ENCODE peak calls at places on chromosomes 2 and 18, in six cellular contexts. R is K562, Z is GM23338, Y is H1, F is WTC11, L is HepG2. M is an unnamed sample.
A peak's percentile ranks its signal among the peaks of the same experiment; 100 is the strongest.

GRCh38 chr18:73688851-73689659 is 458.6 kb downstream of the FBXO15 start:
- DNase-seq in F (no peak), Y (no peak), R (no peak), L (no peak), Z (peak; percentile 59), M (peak; percentile 20)

GRCh38 chr2:119910566-119910965 is 102.3 kb upstream of the EPB41L5 start:
- DNase-seq in Z (no peak), L (no peak), F (no peak), R (no peak), Y (no peak), M (no peak)

GRCh38 chr2:227280895-227281294 is 44.2 kb upstream of the MFF start:
- DNase-seq in Y (no peak), R (no peak), L (no peak), F (no peak), Z (no peak), M (no peak)

GRCh38 chr18:13611058-13611615 is 115.2 kb downstream of the FAM210A start:
- DNase-seq in F (no peak), Y (no peak), L (no peak), R (no peak), Z (peak; percentile 28), M (no peak)

GRCh38 chr2:10028988-10029874 is 14.1 kb upstream of the KLF11 start:
- DNase-seq in Y (no peak), R (peak; percentile 92), F (peak; percentile 52), Z (peak; percentile 72), L (no peak), M (no peak)

GRCh38 chr2:105581568-105581944 is 163.2 kb upstream of the NCK2 start:
- DNase-seq in Y (no peak), R (no peak), F (no peak), Z (no peak), L (no peak), M (no peak)

GRCh38 chr2:152446213-152446612 is 111.2 kb downstream of the FMNL2 start:
- DNase-seq in Y (no peak), F (no peak), L (no peak), R (no peak), Z (no peak), M (no peak)

GRCh38 chr2:204337638-204338037 is 207.6 kb upstream of the PARD3B start:
- DNase-seq in Z (no peak), R (no peak), Y (no peak), F (no peak), L (no peak), M (no peak)

GRCh38 chr2:1738646-1739302 is 5.5 kb downstream of the PXDN start:
- DNase-seq in F (no peak), L (no peak), Z (no peak), Y (no peak), R (no peak), M (no peak)

GRCh38 chr2:128269358-128270305 is 49.0 kb downstream of the HS6ST1 start:
- DNase-seq in F (no peak), L (no peak), Z (no peak), Y (no peak), R (no peak), M (no peak)

GRCh38 chr2:62845256-62845655 is 139.7 kb downstream of the EHBP1 start:
- DNase-seq in L (no peak), Z (no peak), F (no peak), R (no peak), Y (no peak), M (no peak)

GRCh38 chr2:197306024-197306690 is 4.4 kb downstream of the ANKRD44 start:
- DNase-seq in Z (no peak), Y (no peak), R (no peak), L (no peak), F (no peak), M (no peak)

GRCh38 chr2:112959109-112959591 is 18.7 kb upstream of the IL36G start:
- DNase-seq in Y (peak; percentile 61), R (peak; percentile 55), Z (peak; percentile 74), L (peak; percentile 23), F (peak; percentile 49), M (no peak)

GRCh38 chr2:232900811-232901701 is 31.0 kb downstream of the SNORC start:
- DNase-seq in R (no peak), F (no peak), Z (peak; percentile 66), Y (no peak), L (no peak), M (no peak)

GRCh38 chr2:240048237-240048636 is 5.1 kb downstream of the OR6B3 start:
- DNase-seq in Y (no peak), R (no peak), F (no peak), Z (no peak), L (no peak), M (no peak)

GRCh38 chr2:129865976-129866375 is 113.5 kb upstream of the RAB6C start:
- DNase-seq in Y (no peak), F (no peak), L (no peak), Z (no peak), R (no peak), M (no peak)

GRCh38 chr2:232891621-232892071 is 21.6 kb downstream of the SNORC start:
- DNase-seq in F (no peak), L (no peak), R (no peak), Z (no peak), Y (no peak), M (no peak)

GRCh38 chr2:235000426-235001236 is 48.8 kb downstream of the SH3BP4 start:
- DNase-seq in F (no peak), L (peak; percentile 90), Y (no peak), R (no peak), Z (no peak), M (no peak)

GRCh38 chr2:152471499-152471898 is 136.5 kb downstream of the FMNL2 start:
- DNase-seq in F (no peak), Y (peak; percentile 22), Z (no peak), R (no peak), L (no peak), M (no peak)

GRCh38 chr2:3605013-3605961 is 10.4 kb downstream of the COLEC11 start:
- DNase-seq in Z (peak; percentile 24), L (peak; percentile 83), F (peak; percentile 81), Y (peak; percentile 39), R (peak; percentile 89), M (no peak)
- TF ChIP-seq CREB1 in Z (no peak), L (no peak), F (no peak), Y (no peak), R (no peak), M (no peak)

GRCh38 chr2:85161626-85161960 is 28.4 kb downstream of the TCF7L1 start:
- DNase-seq in Z (no peak), Y (no peak), R (no peak), L (no peak), F (no peak), M (no peak)
- TF ChIP-seq CREB1 in Z (no peak), Y (no peak), R (no peak), L (no peak), F (no peak), M (no peak)

GRCh38 chr18:135045-135444 is 23.3 kb upstream of the USP14 start:
- DNase-seq in Y (no peak), R (no peak), Z (no peak), F (no peak), L (no peak), M (no peak)
- TF ChIP-seq CREB1 in Y (no peak), R (no peak), Z (no peak), F (no peak), L (no peak), M (no peak)

GRCh38 chr18:24658302-24658701 is 197.9 kb downstream of the HRH4 start:
- DNase-seq in R (no peak), F (no peak), L (no peak), Z (no peak), Y (no peak), M (no peak)

GRCh38 chr18:24656571-24656971 is 196.1 kb downstream of the HRH4 start:
- DNase-seq in F (no peak), Y (no peak), L (no peak), R (no peak), Z (no peak), M (no peak)

GRCh38 chr18:24656044-24656443 is 195.6 kb downstream of the HRH4 start:
- DNase-seq in Z (no peak), R (no peak), F (no peak), Y (no peak), L (no peak), M (no peak)

GRCh38 chr18:24659837-24660720 is 199.6 kb downstream of the HRH4 start:
- DNase-seq in R (no peak), L (no peak), F (no peak), Z (no peak), Y (no peak), M (no peak)

DNA sequence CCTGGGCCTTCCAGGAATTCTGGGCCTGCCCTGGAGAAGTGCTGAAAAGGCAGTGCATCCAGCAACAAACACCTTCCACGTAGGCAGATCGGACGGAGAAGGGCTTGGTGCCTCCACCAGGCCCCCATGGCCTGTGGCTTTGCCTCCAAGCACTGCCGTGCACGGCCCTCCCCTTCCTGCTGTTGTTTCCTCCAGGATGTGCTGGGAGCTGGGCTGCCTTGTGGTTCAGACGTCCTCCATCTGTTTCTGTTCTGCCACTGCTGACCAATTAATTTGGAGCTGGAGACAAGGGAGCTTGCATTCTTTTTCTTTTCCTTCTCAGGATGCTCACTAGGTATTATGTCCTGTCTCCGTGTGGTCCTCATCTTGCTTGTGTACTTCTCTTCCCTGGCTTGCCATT is 197.0 kb downstream of the HRH4 start:
- DNase-seq in F (no peak), Z (no peak), R (no peak), L (no peak), Y (no peak), M (no peak)
- TF ChIP-seq CREB1 in F (no peak), Z (no peak), R (no peak), L (no peak), Y (no peak), M (no peak)

DNA sequence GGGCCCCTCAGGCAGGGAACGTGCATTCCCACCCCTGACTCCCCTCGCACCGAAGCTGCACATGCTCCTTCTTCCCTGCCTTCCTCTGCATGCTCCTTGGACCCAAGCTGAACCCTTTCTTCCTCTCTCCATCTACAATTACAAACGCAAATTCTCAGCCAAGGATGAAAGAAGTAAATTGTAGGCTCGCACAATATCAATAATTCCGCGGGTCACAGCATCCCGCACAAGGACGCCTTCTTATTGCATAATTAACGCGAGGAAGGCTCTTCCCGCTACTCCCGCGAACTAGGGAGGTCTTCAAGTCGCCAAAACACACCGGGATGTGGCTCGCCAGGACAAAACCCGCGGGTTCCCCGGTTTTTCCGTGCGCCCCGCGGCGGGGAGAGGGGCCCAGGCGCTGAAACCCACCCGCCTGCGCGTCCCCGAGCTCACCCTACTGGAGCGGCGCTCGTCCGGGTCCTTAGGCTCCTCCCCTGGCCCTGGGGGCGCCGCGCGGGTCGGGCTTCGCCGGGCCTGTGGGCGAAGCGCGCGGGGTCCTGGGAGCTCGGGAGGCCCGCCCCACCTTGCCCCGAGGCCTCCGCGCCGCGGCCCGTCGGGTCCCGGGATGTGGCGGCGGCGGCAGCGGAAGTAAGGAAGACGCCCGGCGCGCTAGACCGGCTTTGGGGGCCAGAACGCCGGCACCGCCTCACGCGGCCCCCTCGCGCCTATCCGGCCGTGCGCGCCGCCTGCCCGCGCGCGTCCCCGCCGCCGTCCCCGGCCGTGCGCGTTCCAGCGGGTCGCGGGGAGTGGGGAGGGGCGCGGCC is at the start of gene CHST10:
- DNase-seq in Y (peak; percentile 73), R (peak; percentile 91), F (peak; percentile 58), L (peak; percentile 42), Z (peak; percentile 73), M (no peak)
- TF ChIP-seq CREB1 in Y (no peak), R (no peak), F (no peak), L (no peak), Z (no peak), M (no peak)

GRCh38 chr2:132676999-132677398 is 7.0 kb upstream of the LYPD1 start:
- DNase-seq in Z (no peak), F (no peak), L (no peak), R (no peak), Y (no peak), M (no peak)
- TF ChIP-seq CREB1 in Z (no peak), F (no peak), L (no peak), R (no peak), Y (no peak), M (no peak)